ENCODE peak calls at places on chromosomes 2 and 18, in six cellular contexts. X is naive thymus-derived CD8-positive, alpha-beta T cell; P is retinal pigment epithelial cell; V is NCI-H460; R is stimulated activated CD4-positive, alpha-beta T cell treated with anti-CD3 and anti-CD28 coated beads, Interleukin-4, amount 100 ng/mL, for 1 hour; B is hippocampal formation. I is an unnamed sample.

GRCh38 chr2:61993422-61994024 is 88.0 kb downstream of the COMMD1 start:
- DNase-seq in R (no peak), X (no peak), V (peak), B (no peak), P (no peak), I (peak)

GRCh38 chr2:166106431-166107015 is 21.3 kb downstream of the SCN1A start:
- DNase-seq in P (no peak), B (no peak), V (peak), R (no peak), X (no peak), I (no peak)

GRCh38 chr2:183038341-183039300 is at the start of gene NCKAP1:
- DNase-seq in X (peak), P (no peak), V (peak), R (peak), B (peak), I (peak)

GRCh38 chr2:236794074-236794473 is 224.4 kb downstream of the ACKR3 start:
- DNase-seq in P (no peak), X (no peak), R (no peak), B (no peak), V (no peak), I (no peak)

GRCh38 chr18:80202264-80202998 is 44.9 kb downstream of the PARD6G start:
- DNase-seq in P (no peak), B (no peak), R (no peak), X (no peak), V (no peak), I (no peak)

GRCh38 chr2:111898703-111899514 is 502 bp downstream of the MERTK start:
- DNase-seq in V (no peak), X (peak), P (no peak), B (peak), R (peak), I (no peak)

GRCh38 chr2:216992056-216992455 is 132.2 kb upstream of the TNP1 start:
- DNase-seq in P (no peak), V (no peak), B (no peak), R (no peak), X (no peak), I (no peak)

GRCh38 chr2:163198972-163199371 is 360.4 kb upstream of the KCNH7 start:
- DNase-seq in R (no peak), V (no peak), X (no peak), B (no peak), P (no peak), I (no peak)

GRCh38 chr2:212282596-212283330 is 255.8 kb downstream of the ERBB4 start:
- DNase-seq in B (no peak), R (no peak), P (peak), X (no peak), V (no peak), I (no peak)

GRCh38 chr2:9390991-9391390 is 32.3 kb downstream of the ITGB1BP1 start:
- DNase-seq in V (no peak), R (no peak), P (no peak), X (no peak), B (no peak), I (no peak)

GRCh38 chr2:133142087-133142486 is 426.2 kb downstream of the NCKAP5 start:
- DNase-seq in V (no peak), B (no peak), R (no peak), X (no peak), P (no peak), I (no peak)

GRCh38 chr18:36392888-36393287 is 95.4 kb downstream of the FHOD3 start:
- DNase-seq in X (no peak), V (no peak), B (no peak), P (no peak), R (no peak), I (no peak)

GRCh38 chr2:58539973-58540372 is 298.8 kb upstream of the FANCL start:
- DNase-seq in P (no peak), V (no peak), B (no peak), R (no peak), X (no peak), I (no peak)

GRCh38 chr2:54614815-54615214 is 108.6 kb upstream of the EML6 start:
- DNase-seq in P (no peak), B (no peak), R (no peak), V (no peak), X (no peak), I (no peak)

GRCh38 chr2:232721882-232722281 is 24.8 kb downstream of the GIGYF2 start:
- DNase-seq in V (no peak), B (no peak), R (no peak), X (no peak), P (no peak), I (no peak)

GRCh38 chr2:129645335-129645734 is 334.1 kb upstream of the RAB6C start:
- DNase-seq in X (no peak), V (no peak), R (no peak), P (no peak), B (no peak), I (no peak)

GRCh38 chr2:160402498-160402897 is 91.1 kb downstream of the RBMS1 start:
- DNase-seq in R (no peak), B (no peak), V (no peak), P (no peak), X (no peak), I (no peak)

GRCh38 chr2:202043473-202043872 is 9.8 kb downstream of the FZD7 start:
- DNase-seq in R (no peak), P (no peak), V (no peak), B (no peak), X (no peak), I (no peak)

GRCh38 chr18:49431563-49431962 is 28.9 kb downstream of the DYM start:
- DNase-seq in R (no peak), X (no peak), V (no peak), P (no peak), B (no peak), I (no peak)

GRCh38 chr2:173956454-173956853 is 8.7 kb downstream of the SP3 start:
- DNase-seq in P (no peak), B (no peak), R (no peak), V (no peak), X (no peak), I (no peak)

GRCh38 chr2:218295029-218295428 is 2.7 kb upstream of the TMBIM1 start:
- DNase-seq in V (no peak), B (no peak), X (no peak), R (no peak), P (no peak), I (no peak)

GRCh38 chr2:31057691-31058090 is 80.5 kb downstream of the GALNT14 start:
- DNase-seq in P (no peak), X (no peak), V (no peak), B (no peak), R (no peak), I (no peak)

GRCh38 chr2:235951980-235952379 is 216.2 kb downstream of the GBX2 start:
- DNase-seq in B (no peak), R (no peak), V (no peak), X (no peak), P (no peak), I (no peak)